ENCODE peak calls at places on chromosomes 12 and 14, in eight cellular contexts. D, I, F, L, Z, J, R and V are unnamed samples.

GRCh38 chr12:40946612-40947194 is 241.4 kb upstream of the PDZRN4 start:
- DNase-seq in D (no peak), I (no peak), F (peak), L (no peak), Z (no peak), J (no peak), R (peak), V (no peak)

GRCh38 chr14:73241481-73242165 is 4.3 kb downstream of the PAPLN start:
- DNase-seq in D (peak), I (no peak), F (no peak), L (no peak), Z (no peak), J (no peak), R (no peak), V (no peak)

GRCh38 chr12:44647891-44648690 is 228.0 kb downstream of the NELL2 start:
- DNase-seq in D (no peak), I (no peak), F (no peak), L (no peak), Z (no peak), J (no peak), R (no peak), V (no peak)

GRCh38 chr14:77000340-77001235 is 27.9 kb downstream of the IRF2BPL start:
- DNase-seq in D (peak), I (no peak), F (peak), L (no peak), Z (no peak), J (no peak), R (no peak), V (no peak)

GRCh38 chr12:122688291-122688690 is 14.9 kb downstream of the HCAR2 start:
- DNase-seq in D (no peak), I (no peak), F (no peak), L (no peak), Z (no peak), J (no peak), R (no peak), V (no peak)

GRCh38 chr14:36504805-36505192 is 15.2 kb downstream of the NKX2-1 start:
- DNase-seq in D (no peak), I (no peak), F (no peak), L (no peak), Z (no peak), J (no peak), R (no peak), V (no peak)

GRCh38 chr12:49014547-49014946 is 4.0 kb downstream of the PRKAG1 start:
- DNase-seq in D (no peak), I (no peak), F (peak), L (no peak), Z (no peak), J (no peak), R (no peak), V (no peak)

GRCh38 chr12:108187831-108188230 is 58.7 kb downstream of the WSCD2 start:
- DNase-seq in D (no peak), I (no peak), F (no peak), L (no peak), Z (no peak), J (no peak), R (no peak), V (no peak)

GRCh38 chr12:72271741-72272661 is at the start of gene TRHDE:
- DNase-seq in D (peak), I (peak), F (peak), L (peak), Z (no peak), J (peak), R (peak), V (no peak)

GRCh38 chr12:71007736-71008449 is 87.4 kb upstream of the PTPRR start:
- DNase-seq in D (no peak), I (no peak), F (no peak), L (no peak), Z (no peak), J (no peak), R (no peak), V (no peak)

GRCh38 chr12:14258468-14258947 is 107.0 kb upstream of the ATF7IP start:
- DNase-seq in D (no peak), I (peak), F (no peak), L (peak), Z (no peak), J (no peak), R (no peak), V (no peak)

GRCh38 chr12:65590318-65590717 is 234.0 kb upstream of the HMGA2 start:
- DNase-seq in D (no peak), I (no peak), F (no peak), L (no peak), Z (no peak), J (no peak), R (no peak), V (no peak)

GRCh38 chr14:58817846-58818245 is 180.1 kb downstream of the DACT1 start:
- DNase-seq in D (no peak), I (no peak), F (peak), L (no peak), Z (no peak), J (no peak), R (no peak), V (no peak)

GRCh38 chr14:45118594-45118993 is 15.7 kb downstream of the FKBP3 start:
- DNase-seq in D (no peak), I (no peak), F (no peak), L (no peak), Z (no peak), J (no peak), R (no peak), V (no peak)

GRCh38 chr14:55604467-55604866 is 24.5 kb downstream of the KTN1 start:
- DNase-seq in D (no peak), I (no peak), F (no peak), L (no peak), Z (no peak), J (no peak), R (no peak), V (no peak)

GRCh38 chr14:55604900-55605418 is 25.0 kb downstream of the KTN1 start:
- DNase-seq in D (no peak), I (no peak), F (no peak), L (no peak), Z (no peak), J (no peak), R (no peak), V (no peak)

GRCh38 chr14:55603401-55603953 is 23.5 kb downstream of the KTN1 start:
- DNase-seq in D (no peak), I (no peak), F (no peak), L (no peak), Z (no peak), J (no peak), R (no peak), V (no peak)

GRCh38 chr14:55599250-55599879 is 19.4 kb downstream of the KTN1 start:
- DNase-seq in D (no peak), I (no peak), F (no peak), L (peak), Z (no peak), J (no peak), R (peak), V (no peak)

DNA sequence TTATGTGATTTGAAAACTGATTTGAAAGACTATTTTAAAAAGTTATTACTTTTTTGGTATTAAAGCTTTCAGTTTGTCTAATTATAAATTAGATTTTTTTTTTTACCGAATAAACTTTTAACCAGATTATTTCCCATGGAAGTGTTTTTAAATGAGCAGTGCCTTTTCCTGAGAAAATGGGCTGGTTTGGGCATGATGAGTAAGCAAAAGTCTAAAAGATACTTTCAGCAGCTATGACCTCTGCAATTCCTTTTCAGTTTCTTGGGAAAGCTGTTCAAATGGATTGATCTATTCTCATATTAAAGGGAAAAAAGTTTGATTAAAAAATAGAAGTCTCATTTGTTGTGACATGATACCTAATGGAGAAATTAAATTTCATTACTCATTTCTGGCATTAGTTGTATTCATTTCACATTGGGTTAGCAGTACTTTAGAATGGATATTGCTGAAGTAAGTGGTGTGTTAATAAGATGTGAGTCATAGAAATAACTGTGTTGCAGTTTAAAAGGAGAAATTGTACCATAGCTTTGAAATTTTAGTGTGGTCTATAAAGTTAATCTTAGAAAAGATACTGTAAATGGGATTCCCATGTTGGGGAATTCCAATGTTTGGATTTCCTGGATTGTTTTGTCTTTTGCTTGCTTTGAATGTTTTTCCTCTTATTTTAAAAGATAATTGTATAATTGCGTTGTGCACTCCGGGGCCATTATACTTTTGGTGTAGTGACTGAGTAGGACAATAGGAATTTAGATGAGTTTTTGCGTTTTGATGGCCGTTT is 21.0 kb downstream of the KTN1 start:
- DNase-seq in D (no peak), I (no peak), F (peak), L (no peak), Z (no peak), J (no peak), R (peak), V (no peak)
- H3K27ac ChIP-seq in D (no peak), I (no peak), F (no peak), L (no peak), Z (no peak), J (no peak), R (no peak), V (no peak)

GRCh38 chr14:93039649-93040315 is 75.9 kb downstream of the ITPK1 start:
- DNase-seq in D (no peak), I (no peak), F (no peak), L (no peak), Z (no peak), J (no peak), R (no peak), V (no peak)
- H3K27ac ChIP-seq in D (peak), I (peak), F (no peak), L (peak), Z (peak), J (peak), R (peak), V (peak)

GRCh38 chr14:68462683-68463082 is 330.2 kb downstream of the ZFP36L1 start:
- DNase-seq in D (no peak), I (no peak), F (no peak), L (no peak), Z (no peak), J (no peak), R (no peak), V (no peak)
- H3K27ac ChIP-seq in D (no peak), I (no peak), F (no peak), L (no peak), Z (no peak), J (no peak), R (no peak), V (no peak)

GRCh38 chr14:61737913-61738312 is 24.3 kb upstream of the SNAPC1 start:
- DNase-seq in D (no peak), I (no peak), F (no peak), L (no peak), Z (no peak), J (no peak), R (no peak), V (no peak)
- H3K27ac ChIP-seq in D (no peak), I (no peak), F (no peak), L (no peak), Z (no peak), J (no peak), R (peak), V (no peak)

GRCh38 chr14:22978487-22978837 is 3.9 kb downstream of the AJUBA start:
- DNase-seq in D (no peak), I (no peak), F (no peak), L (no peak), Z (no peak), J (no peak), R (no peak), V (no peak)
- H3K27ac ChIP-seq in D (peak), I (no peak), F (peak), L (peak), Z (peak), J (peak), R (peak), V (peak)